ENCODE peak calls at places on chromosomes 11 and 22, in seven cellular contexts. One of them, this sample, is unnamed.

GRCh38 chr11:94303884-94304459 is 408 bp upstream of the IZUMO1R start:
- DNase-seq in colonic mucosa: no peak
- DNase-seq in ovary: no peak
- DNase-seq in mesothelial cell of epicardium: no peak
- DNase-seq in prostate gland: no peak
- DNase-seq in fibroblast of mammary gland: no peak
- DNase-seq in tibial artery: no peak
- DNase-seq in this sample: no peak

GRCh38 chr11:5242933-5243844 is 6.5 kb downstream of the HBG1 start:
- DNase-seq in colonic mucosa: no peak
- DNase-seq in ovary: no peak
- DNase-seq in mesothelial cell of epicardium: no peak
- DNase-seq in prostate gland: no peak
- DNase-seq in fibroblast of mammary gland: peak; percentile 4
- DNase-seq in tibial artery: no peak
- DNase-seq in this sample: no peak

GRCh38 chr22:17228725-17229126 is 9.5 kb upstream of the ADA2 start:
- DNase-seq in colonic mucosa: no peak
- DNase-seq in ovary: no peak
- DNase-seq in mesothelial cell of epicardium: no peak
- DNase-seq in prostate gland: no peak
- DNase-seq in fibroblast of mammary gland: no peak
- DNase-seq in tibial artery: no peak
- DNase-seq in this sample: no peak

GRCh38 chr22:31631381-31631780 is 30.6 kb downstream of the PISD start:
- DNase-seq in colonic mucosa: no peak
- DNase-seq in ovary: no peak
- DNase-seq in mesothelial cell of epicardium: no peak
- DNase-seq in prostate gland: no peak
- DNase-seq in fibroblast of mammary gland: peak; percentile 51
- DNase-seq in tibial artery: no peak
- DNase-seq in this sample: no peak

GRCh38 chr11:86444981-86445380 is 70.3 kb downstream of the CCDC81 start:
- DNase-seq in colonic mucosa: no peak
- DNase-seq in ovary: no peak
- DNase-seq in mesothelial cell of epicardium: no peak
- DNase-seq in prostate gland: no peak
- DNase-seq in fibroblast of mammary gland: no peak
- DNase-seq in tibial artery: no peak
- DNase-seq in this sample: no peak

GRCh38 chr11:63862923-63863322 is 24.0 kb downstream of the MARK2 start:
- DNase-seq in colonic mucosa: peak; percentile 74
- DNase-seq in ovary: no peak
- DNase-seq in mesothelial cell of epicardium: no peak
- DNase-seq in prostate gland: no peak
- DNase-seq in fibroblast of mammary gland: no peak
- DNase-seq in tibial artery: no peak
- DNase-seq in this sample: no peak

GRCh38 chr11:46977038-46977818 is 40.7 kb downstream of the CSTPP1 start:
- DNase-seq in colonic mucosa: no peak
- DNase-seq in ovary: no peak
- DNase-seq in mesothelial cell of epicardium: no peak
- DNase-seq in prostate gland: no peak
- DNase-seq in fibroblast of mammary gland: no peak
- DNase-seq in tibial artery: no peak
- DNase-seq in this sample: no peak

GRCh38 chr11:16226245-16226644 is 130.1 kb downstream of the SOX6 start:
- DNase-seq in colonic mucosa: peak; percentile 89
- DNase-seq in ovary: peak; percentile 30
- DNase-seq in mesothelial cell of epicardium: no peak
- DNase-seq in prostate gland: peak; percentile 77
- DNase-seq in fibroblast of mammary gland: peak; percentile 8
- DNase-seq in tibial artery: peak; percentile 17
- DNase-seq in this sample: no peak

GRCh38 chr22:47043835-47044721 is 281.6 kb downstream of the TBC1D22A start:
- DNase-seq in colonic mucosa: peak; percentile 86
- DNase-seq in ovary: no peak
- DNase-seq in mesothelial cell of epicardium: no peak
- DNase-seq in prostate gland: no peak
- DNase-seq in fibroblast of mammary gland: peak; percentile 14
- DNase-seq in tibial artery: peak; percentile 46
- DNase-seq in this sample: no peak

GRCh38 chr11:93032580-93032979 is 63.1 kb downstream of the MTNR1B start:
- DNase-seq in colonic mucosa: no peak
- DNase-seq in ovary: no peak
- DNase-seq in mesothelial cell of epicardium: no peak
- DNase-seq in prostate gland: no peak
- DNase-seq in fibroblast of mammary gland: no peak
- DNase-seq in tibial artery: no peak
- DNase-seq in this sample: no peak

GRCh38 chr11:61541568-61541967 is 33.0 kb downstream of the LRRC10B start:
- DNase-seq in colonic mucosa: no peak
- DNase-seq in ovary: peak; percentile 52
- DNase-seq in mesothelial cell of epicardium: no peak
- DNase-seq in prostate gland: no peak
- DNase-seq in fibroblast of mammary gland: peak; percentile 88
- DNase-seq in tibial artery: no peak
- DNase-seq in this sample: no peak

GRCh38 chr11:12540913-12541587 is 133.2 kb upstream of the TEAD1 start:
- DNase-seq in colonic mucosa: no peak
- DNase-seq in ovary: peak; percentile 45
- DNase-seq in mesothelial cell of epicardium: no peak
- DNase-seq in prostate gland: no peak
- DNase-seq in fibroblast of mammary gland: peak; percentile 94
- DNase-seq in tibial artery: peak; percentile 69
- DNase-seq in this sample: peak; percentile 43

GRCh38 chr22:36951746-36952145 is 38.3 kb downstream of the CSF2RB start:
- DNase-seq in colonic mucosa: no peak
- DNase-seq in ovary: no peak
- DNase-seq in mesothelial cell of epicardium: no peak
- DNase-seq in prostate gland: no peak
- DNase-seq in fibroblast of mammary gland: no peak
- DNase-seq in tibial artery: no peak
- DNase-seq in this sample: no peak

GRCh38 chr22:36942561-36942960 is 29.1 kb downstream of the CSF2RB start:
- DNase-seq in colonic mucosa: no peak
- DNase-seq in ovary: no peak
- DNase-seq in mesothelial cell of epicardium: no peak
- DNase-seq in prostate gland: no peak
- DNase-seq in fibroblast of mammary gland: no peak
- DNase-seq in tibial artery: no peak
- DNase-seq in this sample: no peak

GRCh38 chr22:36950797-36951590 is 37.6 kb downstream of the CSF2RB start:
- DNase-seq in colonic mucosa: no peak
- DNase-seq in ovary: no peak
- DNase-seq in mesothelial cell of epicardium: no peak
- DNase-seq in prostate gland: no peak
- DNase-seq in fibroblast of mammary gland: no peak
- DNase-seq in tibial artery: no peak
- DNase-seq in this sample: no peak

GRCh38 chr22:36948273-36949055 is 35.0 kb downstream of the CSF2RB start:
- DNase-seq in colonic mucosa: no peak
- DNase-seq in ovary: no peak
- DNase-seq in mesothelial cell of epicardium: no peak
- DNase-seq in prostate gland: no peak
- DNase-seq in fibroblast of mammary gland: no peak
- DNase-seq in tibial artery: no peak
- DNase-seq in this sample: no peak

GRCh38 chr22:36946436-36947158 is 33.2 kb downstream of the CSF2RB start:
- DNase-seq in colonic mucosa: no peak
- DNase-seq in ovary: no peak
- DNase-seq in mesothelial cell of epicardium: no peak
- DNase-seq in prostate gland: no peak
- DNase-seq in fibroblast of mammary gland: no peak
- DNase-seq in tibial artery: no peak
- DNase-seq in this sample: no peak
- TF ChIP-seq CTCF in colonic mucosa: no peak
- TF ChIP-seq CTCF in ovary: no peak
- TF ChIP-seq CTCF in mesothelial cell of epicardium: no peak
- TF ChIP-seq CTCF in prostate gland: no peak
- TF ChIP-seq CTCF in fibroblast of mammary gland: no peak
- TF ChIP-seq CTCF in tibial artery: no peak
- TF ChIP-seq CTCF in this sample: no peak

DNA sequence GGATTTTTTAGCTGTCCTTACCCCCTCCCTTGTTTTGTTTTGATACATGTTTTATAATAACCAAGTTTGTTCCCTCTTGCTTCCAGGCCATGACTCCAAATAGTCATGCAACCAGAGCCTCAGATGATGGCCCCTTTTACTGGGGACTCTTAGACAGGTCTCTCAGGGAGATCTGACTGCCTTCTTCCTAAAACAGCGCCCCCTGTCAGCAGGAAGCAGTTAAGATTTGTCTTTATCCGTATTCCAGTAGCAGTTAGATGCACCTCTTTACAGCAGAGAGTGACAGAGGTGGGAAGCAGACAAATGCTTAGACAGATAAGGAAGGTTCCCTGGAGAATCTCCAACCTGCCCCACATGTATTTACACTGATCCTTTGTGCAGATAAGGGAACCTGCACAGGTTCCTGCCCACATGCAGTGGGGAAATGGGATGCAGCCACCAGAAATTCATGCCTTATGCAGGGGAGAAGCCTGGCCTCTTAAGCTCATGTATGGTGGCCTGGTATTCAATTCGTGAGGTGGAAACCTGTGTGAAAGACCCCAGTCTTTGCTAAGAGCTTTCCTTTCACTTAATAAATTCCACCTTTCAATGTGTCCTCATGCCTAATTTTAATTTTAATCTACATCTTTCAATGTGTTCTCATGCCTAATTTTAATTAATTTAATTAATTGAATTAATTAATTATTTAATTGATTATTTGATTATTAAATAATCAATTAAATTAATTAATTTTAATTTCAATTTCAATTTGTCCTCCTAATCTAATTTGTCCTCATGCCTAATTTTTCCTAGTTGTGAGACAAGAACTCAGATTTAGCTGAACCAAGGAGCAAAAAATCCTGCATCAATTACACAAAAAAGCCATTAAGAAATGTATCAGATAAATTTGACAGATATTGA is 11.5 kb upstream of the GLYAT start:
- DNase-seq in colonic mucosa: no peak
- DNase-seq in ovary: no peak
- DNase-seq in mesothelial cell of epicardium: no peak
- DNase-seq in prostate gland: no peak
- DNase-seq in fibroblast of mammary gland: no peak
- DNase-seq in tibial artery: no peak
- DNase-seq in this sample: no peak
- TF ChIP-seq CTCF in colonic mucosa: no peak
- TF ChIP-seq CTCF in ovary: no peak
- TF ChIP-seq CTCF in mesothelial cell of epicardium: peak; percentile 22
- TF ChIP-seq CTCF in prostate gland: no peak
- TF ChIP-seq CTCF in fibroblast of mammary gland: peak; percentile 11
- TF ChIP-seq CTCF in tibial artery: no peak
- TF ChIP-seq CTCF in this sample: no peak

GRCh38 chr11:1644601-1645356 is 15.2 kb downstream of the KRTAP5-5 start:
- DNase-seq in colonic mucosa: no peak
- DNase-seq in ovary: no peak
- DNase-seq in mesothelial cell of epicardium: no peak
- DNase-seq in prostate gland: no peak
- DNase-seq in fibroblast of mammary gland: no peak
- DNase-seq in tibial artery: no peak
- DNase-seq in this sample: no peak

GRCh38 chr11:1645357-1645821 is 15.8 kb downstream of the KRTAP5-5 start:
- DNase-seq in colonic mucosa: no peak
- DNase-seq in ovary: no peak
- DNase-seq in mesothelial cell of epicardium: no peak
- DNase-seq in prostate gland: no peak
- DNase-seq in fibroblast of mammary gland: no peak
- DNase-seq in tibial artery: no peak
- DNase-seq in this sample: no peak

GRCh38 chr11:1642288-1643145 is 12.9 kb downstream of the KRTAP5-5 start:
- DNase-seq in colonic mucosa: no peak
- DNase-seq in ovary: no peak
- DNase-seq in mesothelial cell of epicardium: no peak
- DNase-seq in prostate gland: no peak
- DNase-seq in fibroblast of mammary gland: no peak
- DNase-seq in tibial artery: no peak
- DNase-seq in this sample: no peak

GRCh38 chr11:1641096-1641495 is 11.5 kb downstream of the KRTAP5-5 start:
- DNase-seq in colonic mucosa: no peak
- DNase-seq in ovary: no peak
- DNase-seq in mesothelial cell of epicardium: no peak
- DNase-seq in prostate gland: no peak
- DNase-seq in fibroblast of mammary gland: no peak
- DNase-seq in tibial artery: no peak
- DNase-seq in this sample: no peak

DNA sequence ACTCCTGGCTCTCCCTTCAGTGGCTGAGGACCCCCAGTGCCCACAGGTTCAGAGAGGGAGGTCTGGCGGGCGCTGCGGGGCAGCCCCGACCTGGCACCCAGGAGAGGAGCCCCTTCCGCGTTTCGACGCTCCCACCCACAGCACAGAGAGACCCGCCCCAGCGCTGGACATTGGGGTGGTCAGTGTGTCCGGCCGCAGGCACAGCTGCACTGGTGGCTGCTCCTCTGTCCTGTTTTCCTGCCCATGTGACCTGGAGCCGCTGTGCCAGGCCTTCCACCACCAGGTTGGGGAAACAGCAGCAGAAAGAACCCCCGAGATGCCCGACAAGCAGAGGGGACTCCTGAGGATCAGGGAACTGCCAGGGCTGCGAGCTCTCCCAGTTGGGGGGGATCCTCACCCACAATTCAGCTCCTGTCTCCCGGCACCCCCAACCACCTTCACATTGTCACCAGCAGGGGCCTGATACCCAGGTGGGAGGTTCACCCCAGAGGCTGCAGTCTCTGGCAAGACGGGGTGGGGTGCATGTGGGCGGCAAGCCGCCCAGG is 13.6 kb downstream of the KRTAP5-5 start:
- DNase-seq in colonic mucosa: no peak
- DNase-seq in ovary: no peak
- DNase-seq in mesothelial cell of epicardium: no peak
- DNase-seq in prostate gland: no peak
- DNase-seq in fibroblast of mammary gland: no peak
- DNase-seq in tibial artery: no peak
- DNase-seq in this sample: no peak
- TF ChIP-seq CTCF in colonic mucosa: no peak
- TF ChIP-seq CTCF in ovary: no peak
- TF ChIP-seq CTCF in mesothelial cell of epicardium: no peak
- TF ChIP-seq CTCF in prostate gland: no peak
- TF ChIP-seq CTCF in fibroblast of mammary gland: no peak
- TF ChIP-seq CTCF in tibial artery: no peak
- TF ChIP-seq CTCF in this sample: no peak

GRCh38 chr11:119872911-119873310 is 143.9 kb upstream of the NECTIN1 start:
- DNase-seq in colonic mucosa: no peak
- DNase-seq in ovary: no peak
- DNase-seq in mesothelial cell of epicardium: no peak
- DNase-seq in prostate gland: no peak
- DNase-seq in fibroblast of mammary gland: no peak
- DNase-seq in tibial artery: no peak
- DNase-seq in this sample: no peak

GRCh38 chr11:119873761-119874421 is 144.9 kb upstream of the NECTIN1 start:
- DNase-seq in colonic mucosa: no peak
- DNase-seq in ovary: no peak
- DNase-seq in mesothelial cell of epicardium: no peak
- DNase-seq in prostate gland: no peak
- DNase-seq in fibroblast of mammary gland: no peak
- DNase-seq in tibial artery: no peak
- DNase-seq in this sample: no peak

GRCh38 chr11:119876841-119877240 is 147.8 kb upstream of the NECTIN1 start:
- DNase-seq in colonic mucosa: no peak
- DNase-seq in ovary: no peak
- DNase-seq in mesothelial cell of epicardium: no peak
- DNase-seq in prostate gland: no peak
- DNase-seq in fibroblast of mammary gland: no peak
- DNase-seq in tibial artery: no peak
- DNase-seq in this sample: no peak

GRCh38 chr11:119875841-119876600 is 147.0 kb upstream of the NECTIN1 start:
- DNase-seq in colonic mucosa: no peak
- DNase-seq in ovary: no peak
- DNase-seq in mesothelial cell of epicardium: no peak
- DNase-seq in prostate gland: no peak
- DNase-seq in fibroblast of mammary gland: no peak
- DNase-seq in tibial artery: no peak
- DNase-seq in this sample: no peak

GRCh38 chr11:119874660-119875238 is 145.7 kb upstream of the NECTIN1 start:
- DNase-seq in colonic mucosa: no peak
- DNase-seq in ovary: no peak
- DNase-seq in mesothelial cell of epicardium: no peak
- DNase-seq in prostate gland: no peak
- DNase-seq in fibroblast of mammary gland: no peak
- DNase-seq in tibial artery: no peak
- DNase-seq in this sample: no peak
- TF ChIP-seq CTCF in colonic mucosa: no peak
- TF ChIP-seq CTCF in ovary: no peak
- TF ChIP-seq CTCF in mesothelial cell of epicardium: no peak
- TF ChIP-seq CTCF in prostate gland: no peak
- TF ChIP-seq CTCF in fibroblast of mammary gland: no peak
- TF ChIP-seq CTCF in tibial artery: no peak
- TF ChIP-seq CTCF in this sample: no peak